ENCODE peak calls at places on chromosome 1, in six cellular contexts. T, C, O, N, U and P are unnamed samples.

GRCh38 chr1:237786066-237786719 is 104.5 kb downstream of the ZP4 start:
- DNase-seq in U (no peak), O (no peak), N (no peak), C (no peak), T (no peak), P (no peak)

GRCh38 chr1:53016705-53017104 is 45.3 kb upstream of the PODN start:
- DNase-seq in O (no peak), T (no peak), N (no peak), U (no peak), C (no peak), P (no peak)

GRCh38 chr1:30526652-30527345 is 196.6 kb downstream of the MATN1 start:
- DNase-seq in O (no peak), T (no peak), C (no peak), N (no peak), U (no peak), P (no peak)

GRCh38 chr1:153610334-153611023 is 2.5 kb downstream of the S100A16 start:
- DNase-seq in N (no peak), C (no peak), T (no peak), O (no peak), U (no peak), P (no peak)

GRCh38 chr1:3498246-3498930 is 43.9 kb downstream of the ARHGEF16 start:
- DNase-seq in T (no peak), N (no peak), C (no peak), O (no peak), U (no peak), P (no peak)

GRCh38 chr1:33347650-33347992 is 26.7 kb upstream of the A3GALT2 start:
- DNase-seq in C (no peak), O (no peak), T (no peak), U (no peak), N (peak; percentile 68), P (no peak)

GRCh38 chr1:231487019-231487418 is 41.5 kb upstream of the TSNAX start:
- DNase-seq in U (no peak), C (no peak), O (no peak), N (no peak), T (no peak), P (no peak)

GRCh38 chr1:71080178-71080781 is 555 bp downstream of the ZRANB2 start:
- DNase-seq in T (no peak), C (no peak), N (no peak), O (no peak), U (no peak), P (no peak)

GRCh38 chr1:24540051-24540905 is 15.6 kb upstream of the NCMAP start:
- DNase-seq in C (no peak), N (no peak), T (no peak), U (no peak), O (no peak), P (no peak)

GRCh38 chr1:43280683-43281082 is 4.7 kb downstream of the C1orf210 start:
- DNase-seq in C (no peak), N (no peak), U (no peak), O (no peak), T (no peak), P (no peak)